ENCODE peak calls at places on chromosome 16, in six cellular contexts. Y, A, P, Z, N and R are unnamed samples.

GRCh38 chr16:85833540-85833914 is 34.0 kb downstream of the COX4I1 start:
- DNase-seq in Y (no peak), P (no peak), Z (no peak), A (no peak), N (no peak), R (no peak)

GRCh38 chr16:49588061-49588460 is 214.5 kb downstream of the C16orf78 start:
- DNase-seq in Z (no peak), A (peak; percentile 14), P (no peak), Y (no peak), N (no peak), R (no peak)

GRCh38 chr16:10770907-10771306 is 27.3 kb downstream of the NUBP1 start:
- DNase-seq in A (no peak), Z (peak; percentile 43), Y (no peak), P (no peak), N (peak; percentile 97), R (no peak)

GRCh38 chr16:68749424-68749823 is 12.3 kb downstream of the CDH1 start:
- DNase-seq in Y (no peak), P (no peak), Z (no peak), A (no peak), N (no peak), R (no peak)

GRCh38 chr16:24993722-24994686 is 21.2 kb downstream of the ARHGAP17 start:
- DNase-seq in Z (peak; percentile 95), Y (peak; percentile 75), P (no peak), N (no peak), A (no peak), R (no peak)

GRCh38 chr16:69187387-69187890 is 475 bp downstream of the SNTB2 start:
- DNase-seq in P (peak; percentile 25), Z (peak; percentile 47), N (no peak), Y (no peak), A (peak; percentile 51), R (peak; percentile 44)

GRCh38 chr16:66036162-66036561 is 330.3 kb upstream of the CDH5 start:
- DNase-seq in N (no peak), P (no peak), Z (peak; percentile 12), Y (peak; percentile 30), A (no peak), R (no peak)

GRCh38 chr16:80518436-80518835 is 22.4 kb upstream of the DYNLRB2 start:
- DNase-seq in N (no peak), P (no peak), Y (no peak), A (no peak), Z (no peak), R (no peak)

GRCh38 chr16:30715777-30716445 is 16.9 kb downstream of the SRCAP start:
- DNase-seq in N (peak; percentile 93), Z (peak; percentile 85), A (no peak), Y (no peak), P (peak; percentile 41), R (no peak)

GRCh38 chr16:8877894-8878522 is 4.1 kb upstream of the LITAFD start:
- DNase-seq in P (no peak), Y (no peak), N (no peak), A (no peak), Z (no peak), R (no peak)

GRCh38 chr16:89822188-89823086 is 5.8 kb upstream of the SPIRE2 start:
- DNase-seq in Z (peak; percentile 30), Y (no peak), A (no peak), P (no peak), N (no peak), R (peak; percentile 61)

GRCh38 chr16:74998481-74999207 is at the start of gene ZNRF1:
- DNase-seq in Y (peak; percentile 67), A (peak; percentile 70), Z (peak; percentile 76), N (peak; percentile 71), P (peak; percentile 75), R (peak; percentile 75)

GRCh38 chr16:8951447-8952280 is 12.0 kb downstream of the USP7 start:
- DNase-seq in N (no peak), A (no peak), Z (no peak), Y (no peak), P (no peak), R (peak; percentile 48)